ENCODE peak calls at places on chromosome 21, in six cellular contexts. One of them, this sample, is unnamed.

GRCh38 chr21:18499761-18500376 is 96.3 kb upstream of the TMPRSS15 start:
- DNase-seq in uterus: no peak
- DNase-seq in heart left ventricle: no peak
- DNase-seq in tibial nerve: peak
- DNase-seq in NB4: peak
- DNase-seq in IMR-90: peak
- DNase-seq in this sample: peak

GRCh38 chr21:43694437-43695079 is 24.4 kb upstream of the PDXK start:
- DNase-seq in uterus: no peak
- DNase-seq in heart left ventricle: no peak
- DNase-seq in tibial nerve: no peak
- DNase-seq in NB4: no peak
- DNase-seq in IMR-90: no peak
- DNase-seq in this sample: no peak

GRCh38 chr21:45293214-45293725 is 5.6 kb upstream of the POFUT2 start:
- DNase-seq in uterus: no peak
- DNase-seq in heart left ventricle: peak
- DNase-seq in tibial nerve: peak
- DNase-seq in NB4: no peak
- DNase-seq in IMR-90: no peak
- DNase-seq in this sample: no peak

GRCh38 chr21:44854664-44855446 is 18.6 kb downstream of the PTTG1IP start:
- DNase-seq in uterus: no peak
- DNase-seq in heart left ventricle: no peak
- DNase-seq in tibial nerve: no peak
- DNase-seq in NB4: no peak
- DNase-seq in IMR-90: no peak
- DNase-seq in this sample: peak

GRCh38 chr21:44789880-44790279 is 11.7 kb downstream of the UBE2G2 start:
- DNase-seq in uterus: no peak
- DNase-seq in heart left ventricle: no peak
- DNase-seq in tibial nerve: no peak
- DNase-seq in NB4: no peak
- DNase-seq in IMR-90: peak
- DNase-seq in this sample: no peak

GRCh38 chr21:46082638-46083270 is 15.2 kb upstream of the COL6A2 start:
- DNase-seq in uterus: no peak
- DNase-seq in heart left ventricle: no peak
- DNase-seq in tibial nerve: no peak
- DNase-seq in NB4: peak
- DNase-seq in IMR-90: no peak
- DNase-seq in this sample: no peak

GRCh38 chr21:45122432-45123132 is 48.2 kb downstream of the ADARB1 start:
- DNase-seq in uterus: no peak
- DNase-seq in heart left ventricle: no peak
- DNase-seq in tibial nerve: no peak
- DNase-seq in NB4: no peak
- DNase-seq in IMR-90: no peak
- DNase-seq in this sample: no peak

GRCh38 chr21:15857740-15858139 is 128.0 kb downstream of the USP25 start:
- DNase-seq in uterus: no peak
- DNase-seq in heart left ventricle: no peak
- DNase-seq in tibial nerve: no peak
- DNase-seq in NB4: no peak
- DNase-seq in IMR-90: no peak
- DNase-seq in this sample: no peak

GRCh38 chr21:44869860-44870747 is 3.4 kb downstream of the PTTG1IP start:
- DNase-seq in uterus: peak
- DNase-seq in heart left ventricle: peak
- DNase-seq in tibial nerve: no peak
- DNase-seq in NB4: no peak
- DNase-seq in IMR-90: peak
- DNase-seq in this sample: peak

GRCh38 chr21:44748621-44749020 is 37.2 kb upstream of the TSPEAR start:
- DNase-seq in uterus: no peak
- DNase-seq in heart left ventricle: no peak
- DNase-seq in tibial nerve: no peak
- DNase-seq in NB4: no peak
- DNase-seq in IMR-90: no peak
- DNase-seq in this sample: no peak

GRCh38 chr21:34313116-34313515 is 50.7 kb upstream of the KCNE2 start:
- DNase-seq in uterus: no peak
- DNase-seq in heart left ventricle: no peak
- DNase-seq in tibial nerve: no peak
- DNase-seq in NB4: no peak
- DNase-seq in IMR-90: peak
- DNase-seq in this sample: no peak

GRCh38 chr21:25569084-25569483 is 38.2 kb downstream of the MRPL39 start:
- DNase-seq in uterus: no peak
- DNase-seq in heart left ventricle: no peak
- DNase-seq in tibial nerve: no peak
- DNase-seq in NB4: no peak
- DNase-seq in IMR-90: peak
- DNase-seq in this sample: no peak
- TF ChIP-seq POLR2A in uterus: no peak
- TF ChIP-seq POLR2A in heart left ventricle: no peak
- TF ChIP-seq POLR2A in tibial nerve: no peak
- TF ChIP-seq POLR2A in NB4: no peak
- TF ChIP-seq POLR2A in IMR-90: no peak
- TF ChIP-seq POLR2A in this sample: no peak

GRCh38 chr21:36964832-36965719 is 1.4 kb downstream of the HLCS start:
- DNase-seq in uterus: no peak
- DNase-seq in heart left ventricle: no peak
- DNase-seq in tibial nerve: no peak
- DNase-seq in NB4: peak
- DNase-seq in IMR-90: no peak
- DNase-seq in this sample: peak

GRCh38 chr21:36965720-36966065 is 776 bp downstream of the HLCS start:
- DNase-seq in uterus: no peak
- DNase-seq in heart left ventricle: no peak
- DNase-seq in tibial nerve: no peak
- DNase-seq in NB4: no peak
- DNase-seq in IMR-90: no peak
- DNase-seq in this sample: no peak

GRCh38 chr21:36966846-36967657 is 583 bp upstream of the HLCS start:
- DNase-seq in uterus: no peak
- DNase-seq in heart left ventricle: peak
- DNase-seq in tibial nerve: no peak
- DNase-seq in NB4: peak
- DNase-seq in IMR-90: no peak
- DNase-seq in this sample: peak

GRCh38 chr21:36964398-36964797 is 2.1 kb downstream of the HLCS start:
- DNase-seq in uterus: no peak
- DNase-seq in heart left ventricle: no peak
- DNase-seq in tibial nerve: no peak
- DNase-seq in NB4: no peak
- DNase-seq in IMR-90: no peak
- DNase-seq in this sample: no peak

DNA sequence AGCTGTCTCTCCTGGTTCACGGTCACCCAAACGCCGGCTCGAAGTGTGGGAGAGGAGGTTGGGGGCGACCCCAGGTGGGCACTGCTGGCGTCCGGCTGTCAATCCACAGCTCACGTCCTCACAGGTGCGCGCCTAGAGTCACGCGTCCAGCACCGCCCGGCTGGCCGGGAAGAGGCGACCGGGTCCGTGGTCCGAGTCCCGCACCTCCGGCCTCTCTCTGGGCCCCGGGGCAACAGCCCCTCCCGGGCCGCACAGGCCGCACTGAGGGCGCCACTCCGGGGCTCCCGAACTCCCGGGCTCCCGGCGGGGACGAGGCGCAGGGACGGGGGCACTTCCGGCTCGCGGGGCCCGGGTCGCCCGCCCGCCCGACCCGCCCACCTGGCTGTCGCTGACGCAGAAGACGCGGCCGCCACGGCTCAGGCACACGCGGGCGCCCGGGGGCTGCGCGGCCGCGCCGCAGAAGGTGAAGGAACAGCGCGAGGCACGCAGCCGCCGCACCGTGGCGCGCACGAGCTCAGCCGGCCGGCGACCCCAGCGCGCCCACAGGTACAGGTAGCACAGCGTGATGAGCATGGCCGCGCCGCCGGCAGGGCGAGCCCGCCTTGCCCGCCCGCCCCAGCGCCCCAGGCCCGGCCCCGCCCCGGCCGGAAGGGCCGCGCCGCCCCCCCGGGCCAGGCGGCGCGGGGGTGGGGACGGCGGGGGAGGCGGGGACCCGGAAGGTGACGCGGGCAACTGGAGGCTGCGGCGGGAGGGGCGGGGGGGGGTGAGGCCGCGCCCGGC is at the start of gene HLCS:
- DNase-seq in uterus: peak
- DNase-seq in heart left ventricle: peak
- DNase-seq in tibial nerve: peak
- DNase-seq in NB4: peak
- DNase-seq in IMR-90: peak
- DNase-seq in this sample: peak
- TF ChIP-seq POLR2A in uterus: peak
- TF ChIP-seq POLR2A in heart left ventricle: peak
- TF ChIP-seq POLR2A in tibial nerve: no peak
- TF ChIP-seq POLR2A in NB4: peak
- TF ChIP-seq POLR2A in IMR-90: peak
- TF ChIP-seq POLR2A in this sample: no peak

GRCh38 chr21:37207441-37208009 is 59.6 kb downstream of the VPS26C start:
- DNase-seq in uterus: no peak
- DNase-seq in heart left ventricle: peak
- DNase-seq in tibial nerve: no peak
- DNase-seq in NB4: peak
- DNase-seq in IMR-90: no peak
- DNase-seq in this sample: no peak
- TF ChIP-seq POLR2A in uterus: no peak
- TF ChIP-seq POLR2A in heart left ventricle: no peak
- TF ChIP-seq POLR2A in tibial nerve: no peak
- TF ChIP-seq POLR2A in NB4: no peak
- TF ChIP-seq POLR2A in IMR-90: no peak
- TF ChIP-seq POLR2A in this sample: no peak

DNA sequence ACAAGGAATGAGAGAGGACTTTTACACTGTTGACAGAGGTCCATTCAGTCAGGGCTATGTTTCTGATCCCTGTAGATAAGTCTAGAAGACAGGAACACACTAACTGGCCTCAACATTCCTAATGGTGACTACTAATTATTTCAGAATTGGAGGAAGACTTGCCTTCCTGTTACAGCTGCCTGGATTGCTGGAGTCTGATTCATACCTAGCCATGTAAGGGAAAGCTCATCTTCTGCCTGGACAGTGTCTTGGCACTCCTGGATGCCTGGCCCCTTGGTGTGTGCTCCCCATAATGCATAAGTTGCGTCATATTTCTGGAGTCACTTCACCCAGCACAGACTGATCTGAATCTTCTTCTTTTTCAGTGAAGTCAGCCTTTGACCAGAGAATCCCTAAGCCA is 326.0 kb upstream of the RUNX1 start:
- DNase-seq in uterus: no peak
- DNase-seq in heart left ventricle: no peak
- DNase-seq in tibial nerve: no peak
- DNase-seq in NB4: no peak
- DNase-seq in IMR-90: peak
- DNase-seq in this sample: no peak
- TF ChIP-seq POLR2A in uterus: no peak
- TF ChIP-seq POLR2A in heart left ventricle: no peak
- TF ChIP-seq POLR2A in tibial nerve: no peak
- TF ChIP-seq POLR2A in NB4: no peak
- TF ChIP-seq POLR2A in IMR-90: no peak
- TF ChIP-seq POLR2A in this sample: no peak

DNA sequence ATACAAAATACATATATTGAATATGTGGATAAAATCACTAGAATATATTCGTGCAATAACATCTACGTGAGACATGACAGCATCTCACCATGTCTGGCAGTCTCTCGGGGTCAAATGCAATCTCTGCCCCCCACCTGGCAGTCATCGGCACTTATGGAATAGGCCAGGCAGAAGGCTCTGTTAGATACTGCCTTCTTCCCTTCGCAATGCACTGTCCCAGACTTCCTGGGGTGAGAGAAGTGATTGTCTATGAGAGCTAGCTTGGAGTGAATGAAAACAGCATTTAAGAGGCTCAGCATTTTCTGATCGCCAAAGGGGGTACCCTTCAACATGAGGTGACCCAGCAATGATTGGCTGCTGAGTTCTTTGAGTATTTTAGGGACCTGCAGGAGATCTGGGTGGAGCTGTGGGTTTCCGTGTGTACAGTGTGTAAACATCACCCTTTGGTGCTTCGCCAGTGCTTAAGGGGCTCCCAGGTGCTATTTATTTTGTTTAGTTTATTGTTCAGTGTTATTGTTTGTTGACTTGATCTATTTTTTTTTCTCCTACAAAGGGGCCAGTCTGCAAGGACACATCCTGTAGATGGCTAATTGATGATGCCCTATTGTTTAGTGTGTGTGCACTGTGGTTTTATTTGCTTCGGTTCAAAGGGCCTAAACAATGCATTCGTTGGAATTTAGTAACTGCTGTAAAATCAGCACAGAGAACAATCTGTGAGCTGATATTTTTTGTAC is 10.2 kb downstream of the ERG start:
- DNase-seq in uterus: no peak
- DNase-seq in heart left ventricle: no peak
- DNase-seq in tibial nerve: no peak
- DNase-seq in NB4: no peak
- DNase-seq in IMR-90: no peak
- DNase-seq in this sample: no peak
- TF ChIP-seq POLR2A in uterus: no peak
- TF ChIP-seq POLR2A in heart left ventricle: no peak
- TF ChIP-seq POLR2A in tibial nerve: no peak
- TF ChIP-seq POLR2A in NB4: no peak
- TF ChIP-seq POLR2A in IMR-90: no peak
- TF ChIP-seq POLR2A in this sample: no peak

DNA sequence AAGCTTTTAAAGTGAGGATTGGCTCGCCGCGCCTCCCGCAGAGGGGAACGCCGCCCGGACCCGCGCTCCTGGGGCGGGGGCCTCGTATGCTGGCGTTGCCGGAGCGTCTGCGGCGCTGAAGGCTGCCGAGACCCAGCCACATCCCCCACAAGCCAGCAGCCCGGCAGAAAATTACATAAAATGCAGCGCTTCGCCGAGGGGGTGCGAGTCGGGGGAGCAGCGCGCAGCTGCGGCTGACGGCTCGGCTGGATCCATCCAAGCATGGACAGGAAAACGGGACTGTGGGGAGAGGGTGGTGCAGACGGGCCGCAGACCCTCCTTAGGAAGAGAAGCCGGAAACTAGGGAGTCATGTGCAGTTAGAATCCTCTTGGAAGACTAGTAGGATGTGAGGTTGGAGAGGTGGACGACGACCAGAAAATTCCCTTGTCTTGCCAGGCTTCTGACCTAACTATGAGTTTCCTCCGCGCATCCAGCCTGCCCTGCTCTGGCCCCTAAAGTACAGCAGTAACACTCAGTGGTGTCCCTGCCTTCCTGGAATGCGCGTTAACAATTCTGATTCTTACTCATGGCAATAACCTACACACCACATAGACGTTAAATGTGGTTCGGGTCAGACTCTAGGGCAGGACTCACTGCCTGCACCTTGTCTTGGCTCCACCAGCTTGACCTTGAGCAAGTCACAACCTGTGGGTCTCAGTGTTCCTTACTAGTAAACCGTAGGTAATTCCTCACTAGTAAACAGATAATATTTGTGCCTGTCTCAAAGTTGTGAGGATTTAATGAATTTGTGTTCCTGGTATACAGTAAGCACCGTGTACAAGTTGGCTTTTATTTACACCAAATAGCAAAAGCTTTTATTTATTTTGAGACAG is 959 bp upstream of the BRWD1 start:
- DNase-seq in uterus: peak
- DNase-seq in heart left ventricle: peak
- DNase-seq in tibial nerve: no peak
- DNase-seq in NB4: peak
- DNase-seq in IMR-90: peak
- DNase-seq in this sample: peak
- TF ChIP-seq POLR2A in uterus: no peak
- TF ChIP-seq POLR2A in heart left ventricle: no peak
- TF ChIP-seq POLR2A in tibial nerve: no peak
- TF ChIP-seq POLR2A in NB4: no peak
- TF ChIP-seq POLR2A in IMR-90: no peak
- TF ChIP-seq POLR2A in this sample: no peak

GRCh38 chr21:41768371-41769042 is 1.7 kb upstream of the RIPK4 start:
- DNase-seq in uterus: no peak
- DNase-seq in heart left ventricle: no peak
- DNase-seq in tibial nerve: no peak
- DNase-seq in NB4: peak
- DNase-seq in IMR-90: peak
- DNase-seq in this sample: no peak
- TF ChIP-seq POLR2A in uterus: no peak
- TF ChIP-seq POLR2A in heart left ventricle: no peak
- TF ChIP-seq POLR2A in tibial nerve: no peak
- TF ChIP-seq POLR2A in NB4: no peak
- TF ChIP-seq POLR2A in IMR-90: peak
- TF ChIP-seq POLR2A in this sample: no peak